ENCODE peak calls at places on chromosomes 4 and X, in four cellular contexts. B is fibroblast of mammary gland, N is GM23338, I is endodermal cell. T is an unnamed sample.

GRCh38 chrX:21798677-21799219 is 40.7 kb upstream of the MBTPS2 start:
- DNase-seq in B (peak; percentile 76), N (no peak), I (no peak), T (peak; percentile 80)

GRCh38 chr4:96986800-96987199 is 1146.9 kb downstream of the PDHA2 start:
- DNase-seq in B (no peak), N (no peak), I (no peak), T (no peak)

GRCh38 chr4:148487181-148487580 is 45.0 kb upstream of the NR3C2 start:
- DNase-seq in B (no peak), N (no peak), I (no peak), T (no peak)

GRCh38 chrX:115889121-115889890 is 281.2 kb upstream of the AGTR2 start:
- DNase-seq in B (no peak), N (no peak), I (no peak), T (no peak)

GRCh38 chrX:131831185-131831520 is 191.9 kb upstream of the STK26 start:
- DNase-seq in B (peak; percentile 7), N (no peak), I (no peak), T (no peak)

GRCh38 chrX:124086411-124086810 is 124.9 kb downstream of the STAG2 start:
- DNase-seq in B (no peak), N (no peak), I (no peak), T (no peak)

GRCh38 chr4:11468901-11469300 is 40.2 kb upstream of the HS3ST1 start:
- DNase-seq in B (no peak), N (peak; percentile 81), I (peak; percentile 51), T (no peak)

GRCh38 chr4:89617256-89617655 is 219.7 kb downstream of the SNCA start:
- DNase-seq in B (peak; percentile 67), N (no peak), I (no peak), T (peak; percentile 25)

GRCh38 chr4:94826206-94826605 is 68.5 kb downstream of the BMPR1B start:
- DNase-seq in B (no peak), N (no peak), I (no peak), T (no peak)

GRCh38 chrX:120213438-120214265 is 37.0 kb upstream of the ZBTB33 start:
- DNase-seq in B (peak; percentile 64), N (peak; percentile 76), I (peak; percentile 87), T (peak; percentile 49)

GRCh38 chr4:6123541-6123940 is 76.8 kb downstream of the JAKMIP1 start:
- DNase-seq in B (no peak), N (no peak), I (peak; percentile 64), T (no peak)

GRCh38 chrX:72273718-72274117 is 3.3 kb downstream of the RPS4X start:
- DNase-seq in B (no peak), N (no peak), I (no peak), T (peak; percentile 13)
- H3K4me3 ChIP-seq in B (peak overlapping the region; percentile 90), N (peak overlapping the region; percentile 78), I (peak overlapping the region; percentile 99), T (peak overlapping the region; percentile 92)

GRCh38 chrX:153740631-153741222 is 16.1 kb downstream of the ABCD1 start:
- DNase-seq in B (no peak), N (no peak), I (peak; percentile 21), T (no peak)

GRCh38 chrX:153746359-153746758 is 17.7 kb upstream of the PLXNB3 start:
- DNase-seq in B (no peak), N (no peak), I (no peak), T (no peak)

GRCh38 chrX:153739754-153740486 is 15.3 kb downstream of the ABCD1 start:
- DNase-seq in B (no peak), N (peak; percentile 8), I (peak; percentile 32), T (no peak)

GRCh38 chrX:153741446-153741845 is 16.8 kb downstream of the ABCD1 start:
- DNase-seq in B (no peak), N (no peak), I (no peak), T (no peak)

DNA sequence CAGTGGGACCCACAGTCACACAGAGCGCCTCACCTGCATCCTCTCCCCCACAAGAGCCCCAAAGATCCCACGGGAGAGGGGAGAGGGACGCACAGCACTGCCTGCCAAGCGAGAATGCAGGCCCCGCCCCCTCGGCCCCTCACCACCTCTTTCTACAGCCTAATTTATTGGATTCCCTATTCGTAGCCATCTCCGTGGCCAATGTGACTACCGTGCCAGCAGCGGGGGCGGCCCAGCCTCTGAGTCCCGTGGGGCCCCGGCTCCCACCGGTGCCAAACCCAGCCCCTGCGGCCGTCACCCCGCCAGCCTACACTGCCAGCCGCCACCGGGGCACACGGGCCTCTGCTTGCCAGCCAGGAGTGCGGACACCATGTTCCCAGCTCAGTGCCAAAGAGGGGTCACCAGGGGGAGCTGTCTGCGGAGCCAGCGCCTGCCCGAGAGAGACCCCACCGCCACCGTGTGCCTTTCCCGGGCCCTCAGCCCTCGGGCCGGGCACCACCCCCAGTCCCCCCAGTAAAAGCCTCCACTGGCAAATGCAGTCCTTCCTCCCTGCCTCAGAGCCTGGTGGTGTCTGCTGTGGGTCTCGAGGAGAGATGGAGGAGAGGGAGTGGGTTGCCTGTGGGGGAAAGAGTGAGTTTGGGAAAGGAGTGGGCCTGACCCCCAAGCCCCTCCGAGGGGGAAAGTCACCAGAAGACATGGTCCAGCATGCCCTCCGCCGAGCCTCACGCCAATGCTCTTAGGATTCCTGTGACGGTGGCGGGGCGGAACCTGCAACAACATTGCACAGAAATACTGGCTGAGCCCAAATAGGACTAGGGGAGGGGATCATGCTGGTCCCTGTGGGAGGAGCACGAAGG is 19.6 kb upstream of the PLXNB3 start:
- DNase-seq in B (no peak), N (peak; percentile 48), I (peak; percentile 85), T (no peak)
- TF ChIP-seq CTCF in B (no peak), N (peak; percentile 48), I (peak; percentile 62), T (peak; percentile 33)

DNA sequence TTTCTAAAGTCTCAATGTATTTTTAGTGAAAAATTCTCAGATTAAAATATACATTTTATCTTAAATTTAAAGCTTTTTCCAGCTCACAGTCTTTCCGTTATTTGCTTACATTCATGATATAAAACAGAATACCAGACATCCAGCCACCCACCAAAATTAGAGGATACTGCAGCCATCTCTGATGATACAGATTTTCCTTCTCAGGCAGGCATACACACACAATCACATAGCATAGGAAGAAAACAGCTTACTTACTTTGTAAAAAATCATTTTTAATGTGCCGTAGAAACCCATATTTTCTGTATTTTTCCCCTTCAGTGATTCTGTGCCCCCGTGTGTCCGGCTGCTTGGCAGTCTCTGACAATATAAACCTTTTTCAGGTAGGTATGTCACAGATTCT is 183.7 kb downstream of the FBXW7 start:
- DNase-seq in B (no peak), N (no peak), I (no peak), T (no peak)
- H3K4me3 ChIP-seq in B (peak overlapping the region; percentile 81), N (no peak overlapping the region), I (peak overlapping the region; percentile 29), T (peak overlapping the region; percentile 62)

GRCh38 chr4:144646523-144647094 is 653 bp downstream of the HHIP start:
- DNase-seq in B (no peak), N (peak; percentile 33), I (peak; percentile 68), T (peak; percentile 32)
- TF ChIP-seq CTCF in B (peak; percentile 16), N (no peak), I (no peak), T (peak; percentile 39)

DNA sequence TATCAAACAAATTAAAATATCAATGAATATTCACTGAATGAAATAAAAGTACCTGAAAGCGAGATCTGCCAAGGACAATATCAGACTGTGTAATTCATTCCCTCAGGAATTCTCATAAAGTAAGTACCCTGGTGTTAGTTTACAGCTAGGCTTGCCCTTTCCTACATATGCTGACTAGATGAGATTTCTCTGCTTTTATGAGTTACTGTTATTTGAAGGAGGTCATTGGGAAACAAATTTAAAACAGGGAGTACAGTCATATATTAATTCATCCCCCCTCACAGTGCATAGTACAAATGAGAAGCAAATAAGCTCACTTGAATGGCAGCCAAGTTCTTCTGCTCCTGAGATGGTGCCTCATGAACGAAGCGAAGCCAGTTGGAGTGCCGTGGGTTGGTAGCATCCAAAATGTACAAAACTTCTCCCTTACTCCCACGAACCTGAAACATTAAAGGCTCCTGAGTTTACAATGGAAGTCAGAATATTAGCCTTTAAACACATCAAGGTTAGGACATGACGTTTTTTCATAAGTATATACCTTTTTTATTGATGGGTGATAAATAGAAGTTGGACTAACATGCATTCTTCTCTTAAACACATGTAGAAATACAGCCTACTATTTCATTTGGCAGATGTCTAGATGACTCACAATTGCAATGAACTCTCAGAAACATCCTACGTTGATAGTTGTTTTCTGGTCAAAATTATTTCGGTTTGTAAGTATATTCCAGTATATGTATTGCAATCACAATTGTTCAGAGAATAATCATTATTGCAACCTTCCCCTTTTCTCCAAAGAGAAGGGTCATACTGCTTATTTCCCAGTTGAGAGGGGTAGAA is 69.2 kb downstream of the PRDM5 start:
- DNase-seq in B (peak; percentile 92), N (no peak), I (no peak), T (peak; percentile 57)
- H3K4me3 ChIP-seq in B (peak overlapping the region; percentile 23), N (no peak overlapping the region), I (no peak overlapping the region), T (no peak overlapping the region)

GRCh38 chrX:150416469-150416868 is 53.4 kb downstream of the MAMLD1 start:
- DNase-seq in B (no peak), N (no peak), I (no peak), T (no peak)

GRCh38 chrX:150410513-150410912 is 47.4 kb downstream of the MAMLD1 start:
- DNase-seq in B (no peak), N (no peak), I (no peak), T (no peak)

GRCh38 chrX:150411656-150412055 is 48.5 kb downstream of the MAMLD1 start:
- DNase-seq in B (no peak), N (no peak), I (no peak), T (no peak)

GRCh38 chrX:150409964-150410363 is 46.8 kb downstream of the MAMLD1 start:
- DNase-seq in B (no peak), N (no peak), I (no peak), T (no peak)

GRCh38 chrX:150414228-150414627 is 51.1 kb downstream of the MAMLD1 start:
- DNase-seq in B (no peak), N (no peak), I (no peak), T (no peak)
- TF ChIP-seq CTCF in B (no peak), N (no peak), I (no peak), T (no peak)